ENCODE peak calls at places on chromosomes 4 and X, in eight cellular contexts. Z, A, L, Y, W, G, C and U are unnamed samples.

GRCh38 chr4:112348488-112349158 is 51.5 kb downstream of the ALPK1 start:
- DNase-seq in Z (peak; percentile 91), A (peak; percentile 83), L (peak; percentile 43), Y (peak; percentile 69), W (peak; percentile 74), G (peak; percentile 24), C (no peak), U (peak; percentile 63)

GRCh38 chrX:24643116-24643515 is 4.0 kb downstream of the PCYT1B start:
- DNase-seq in Z (no peak), A (no peak), L (no peak), Y (no peak), W (peak; percentile 23), G (no peak), C (no peak), U (no peak)

GRCh38 chr4:164446516-164446915 is 307.4 kb upstream of the SMIM31 start:
- DNase-seq in Z (no peak), A (no peak), L (no peak), Y (peak; percentile 48), W (no peak), G (peak; percentile 12), C (no peak), U (no peak)

GRCh38 chrX:74925210-74926088 is at the start of gene NEXMIF:
- DNase-seq in Z (peak; percentile 3), A (no peak), L (no peak), Y (no peak), W (no peak), G (no peak), C (no peak), U (peak; percentile 63)

GRCh38 chrX:108131471-108131870 is 39.9 kb downstream of the ATG4A start:
- DNase-seq in Z (peak; percentile 67), A (no peak), L (no peak), Y (no peak), W (peak; percentile 76), G (no peak), C (no peak), U (no peak)

GRCh38 chr4:76689079-76689817 is 208.7 kb downstream of the SOWAHB start:
- DNase-seq in Z (peak; percentile 52), A (no peak), L (peak; percentile 53), Y (no peak), W (peak; percentile 53), G (no peak), C (no peak), U (peak; percentile 31)

GRCh38 chr4:126106658-126107057 is 791.9 kb downstream of the FAT4 start:
- DNase-seq in Z (peak; percentile 3), A (no peak), L (no peak), Y (peak; percentile 12), W (peak; percentile 20), G (no peak), C (no peak), U (peak; percentile 14)

GRCh38 chr4:63275491-63275890 is 1133.8 kb downstream of the TECRL start:
- DNase-seq in Z (no peak), A (no peak), L (no peak), Y (no peak), W (no peak), G (no peak), C (no peak), U (no peak)

GRCh38 chr4:125123710-125124109 is 191.0 kb upstream of the FAT4 start:
- DNase-seq in Z (peak; percentile 72), A (no peak), L (no peak), Y (no peak), W (no peak), G (no peak), C (no peak), U (peak; percentile 85)

GRCh38 chr4:121706595-121707021 is 9.8 kb upstream of the ANXA5 start:
- DNase-seq in Z (peak; percentile 79), A (no peak), L (no peak), Y (peak; percentile 76), W (peak; percentile 55), G (peak; percentile 94), C (peak; percentile 20), U (no peak)

GRCh38 chrX:49269768-49270248 is at the start of gene PPP1R3F:
- DNase-seq in Z (no peak), A (no peak), L (no peak), Y (no peak), W (no peak), G (no peak), C (no peak), U (no peak)

GRCh38 chrX:139559383-139560042 is 29.0 kb downstream of the F9 start:
- DNase-seq in Z (peak; percentile 29), A (peak; percentile 29), L (peak; percentile 2), Y (peak; percentile 62), W (peak; percentile 53), G (peak; percentile 7), C (no peak), U (peak; percentile 89)

GRCh38 chr4:16259531-16260246 is 33.4 kb upstream of the TAPT1 start:
- DNase-seq in Z (no peak), A (no peak), L (no peak), Y (no peak), W (no peak), G (peak; percentile 49), C (no peak), U (no peak)

GRCh38 chr4:113368056-113368455 is 318.6 kb downstream of the ANK2 start:
- DNase-seq in Z (peak; percentile 77), A (no peak), L (no peak), Y (no peak), W (peak; percentile 74), G (peak; percentile 56), C (no peak), U (no peak)

GRCh38 chr4:81499840-81500239 is 28.1 kb upstream of the RASGEF1B start:
- DNase-seq in Z (no peak), A (peak; percentile 23), L (no peak), Y (no peak), W (no peak), G (no peak), C (no peak), U (no peak)

GRCh38 chr4:119490335-119490734 is 138.3 kb downstream of the PDE5A start:
- DNase-seq in Z (peak; percentile 45), A (no peak), L (no peak), Y (peak; percentile 34), W (peak; percentile 38), G (no peak), C (no peak), U (peak; percentile 39)

GRCh38 chr4:80249144-80249543 is 17.3 kb upstream of the FGF5 start:
- DNase-seq in Z (no peak), A (no peak), L (no peak), Y (no peak), W (no peak), G (no peak), C (no peak), U (no peak)